ENCODE peak calls at places on chromosomes 1 and 21, in nine cellular contexts. O is CD8-positive, alpha-beta memory T cell; G is heart right ventricle; D is SK-N-SH; M is naive thymus-derived CD4-positive, alpha-beta T cell; J is upper lobe of right lung; A is spleen; Y is tibial artery; I is pancreas. B is an unnamed sample.

GRCh38 chr1:78833491-78833890 is 173.0 kb downstream of the ADGRL4 start:
- DNase-seq in J (no peak), D (no peak), M (no peak), A (no peak), G (no peak), I (no peak), O (no peak), Y (no peak), B (no peak)

GRCh38 chr1:59638172-59638800 is 176.5 kb upstream of the HOOK1 start:
- DNase-seq in Y (no peak), D (peak; percentile 63), M (no peak), I (peak; percentile 24), G (no peak), A (no peak), O (no peak), J (no peak), B (peak; percentile 22)

GRCh38 chr21:43645414-43645891 is 13.8 kb downstream of the HSF2BP start:
- DNase-seq in O (peak; percentile 34), A (no peak), D (no peak), M (no peak), J (no peak), Y (peak; percentile 82), G (no peak), I (peak; percentile 29), B (peak; percentile 46)

GRCh38 chr1:101108123-101108522 is 82.5 kb upstream of the DPH5 start:
- DNase-seq in I (no peak), D (no peak), J (no peak), M (no peak), A (no peak), O (no peak), G (no peak), Y (no peak), B (no peak)

GRCh38 chr1:7012461-7012924 is 227.2 kb downstream of the CAMTA1 start:
- DNase-seq in Y (no peak), M (no peak), A (no peak), G (no peak), I (no peak), J (no peak), D (no peak), O (no peak), B (no peak)

GRCh38 chr1:204073837-204074273 is 940 bp downstream of the SOX13 start:
- DNase-seq in M (no peak), I (no peak), J (no peak), A (no peak), D (no peak), O (no peak), Y (no peak), G (no peak), B (peak; percentile 44)

GRCh38 chr1:45569962-45570581 is 13.8 kb upstream of the NASP start:
- DNase-seq in Y (peak; percentile 84), M (peak; percentile 63), D (peak; percentile 73), A (peak; percentile 82), G (peak; percentile 34), I (peak; percentile 39), O (peak; percentile 64), J (no peak), B (peak; percentile 66)

GRCh38 chr1:238451006-238451405 is 560.3 kb upstream of the ZP4 start:
- DNase-seq in A (no peak), Y (no peak), M (no peak), J (no peak), G (no peak), I (no peak), O (no peak), D (no peak), B (no peak)

GRCh38 chr1:32892368-32893197 is 6.3 kb downstream of the HPCA start:
- DNase-seq in D (peak; percentile 92), M (peak; percentile 64), G (no peak), J (peak; percentile 65), Y (peak; percentile 48), I (no peak), O (peak; percentile 32), A (peak; percentile 77), B (peak; percentile 91)

GRCh38 chr1:109248797-109249629 is at the start of gene CELSR2:
- DNase-seq in J (peak; percentile 85), M (peak; percentile 73), O (peak; percentile 68), I (peak; percentile 58), A (peak; percentile 88), Y (peak; percentile 74), D (peak; percentile 95), G (peak; percentile 68), B (peak; percentile 80)

GRCh38 chr1:221849897-221850296 is 108.0 kb upstream of the DUSP10 start:
- DNase-seq in J (no peak), D (no peak), M (no peak), A (no peak), Y (no peak), G (no peak), I (no peak), O (no peak), B (no peak)

GRCh38 chr21:35566874-35567273 is 493.5 kb downstream of the SETD4 start:
- DNase-seq in J (no peak), G (no peak), M (no peak), Y (no peak), O (no peak), I (no peak), A (no peak), D (no peak), B (no peak)

GRCh38 chr21:35575280-35575915 is 484.9 kb downstream of the SETD4 start:
- DNase-seq in D (no peak), J (no peak), O (no peak), Y (no peak), A (no peak), M (no peak), I (no peak), G (no peak), B (no peak)

GRCh38 chr21:35573472-35574389 is 486.6 kb downstream of the SETD4 start:
- DNase-seq in Y (no peak), D (no peak), A (no peak), J (no peak), M (no peak), I (no peak), O (no peak), G (no peak), B (no peak)

GRCh38 chr21:35571910-35572309 is 488.4 kb downstream of the SETD4 start:
- DNase-seq in I (no peak), D (no peak), O (no peak), A (no peak), J (no peak), Y (no peak), M (no peak), G (no peak), B (no peak)
- H3K4me1 ChIP-seq in I (no peaks in the 10 kb centered on the region), D (no peaks in the 10 kb centered on the region), O (no peaks in the 10 kb centered on the region), A (no peaks in the 10 kb centered on the region), J (no peaks in the 10 kb centered on the region), Y (no peaks in the 10 kb centered on the region), M (no peaks in the 10 kb centered on the region), G (no peaks in the 10 kb centered on the region), B (no peaks in the 10 kb centered on the region)

DNA sequence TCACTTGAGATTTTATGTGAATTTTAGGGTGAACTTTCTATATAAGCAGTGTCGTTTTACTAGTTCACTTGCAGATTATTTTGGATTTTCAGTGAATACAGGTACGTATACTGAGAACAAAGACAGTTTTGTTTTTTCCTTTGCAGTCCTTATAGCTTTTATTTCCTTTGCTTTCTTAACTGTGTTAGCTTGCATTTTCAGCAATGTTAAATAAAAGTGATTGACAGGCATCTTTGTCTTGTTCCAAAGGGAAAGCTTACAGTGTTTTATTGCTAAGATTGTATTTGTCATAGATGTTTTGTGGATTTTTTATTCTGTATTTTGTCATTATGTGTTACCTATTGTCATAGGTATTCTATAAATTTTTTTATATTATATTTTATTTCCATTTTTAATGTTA is 53.3 kb upstream of the FASLG start:
- DNase-seq in O (no peak), Y (no peak), A (no peak), D (no peak), M (no peak), I (no peak), J (no peak), G (no peak), B (peak; percentile 61)
- H3K36me3 ChIP-seq in O (peaks cover 15% of the 10 kb centered on the region), Y (peaks cover 17% of the 10 kb centered on the region), A (peaks cover 90% of the 10 kb centered on the region), D (peaks cover 67% of the 10 kb centered on the region), M (peaks cover 7% of the 10 kb centered on the region), I (no peaks in the 10 kb centered on the region), J (peaks cover 66% of the 10 kb centered on the region), G (peaks cover 65% of the 10 kb centered on the region), B (no peaks in the 10 kb centered on the region)

DNA sequence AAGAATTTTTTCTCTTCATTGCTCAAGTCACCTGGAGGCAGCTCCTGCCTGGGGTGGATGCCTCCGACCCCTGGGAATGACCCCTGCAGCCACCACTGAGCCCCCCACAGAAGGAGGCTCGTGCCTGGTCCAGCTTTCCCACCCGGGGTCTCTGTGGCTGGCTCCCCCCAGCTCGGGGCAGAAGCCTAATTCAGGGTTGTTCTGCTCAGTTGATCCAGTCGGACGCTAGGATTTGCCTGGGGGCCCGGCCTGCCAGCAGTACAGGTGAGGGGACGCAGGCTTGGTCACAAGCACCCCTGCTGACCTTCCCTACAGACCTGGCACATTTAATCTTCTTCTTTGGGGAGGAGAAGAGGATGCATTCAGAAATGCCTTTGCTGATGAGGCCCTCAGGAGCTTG is 53.6 kb upstream of the POFUT2 start:
- DNase-seq in I (no peak), D (no peak), M (no peak), A (no peak), O (no peak), J (no peak), Y (no peak), G (no peak), B (no peak)
- H3K4me1 ChIP-seq in I (peaks cover 4% of the 10 kb centered on the region), D (no peaks in the 10 kb centered on the region), M (no peaks in the 10 kb centered on the region), A (no peaks in the 10 kb centered on the region), O (no peaks in the 10 kb centered on the region), J (peaks cover 4% of the 10 kb centered on the region), Y (no peaks in the 10 kb centered on the region), G (no peaks in the 10 kb centered on the region), B (no peaks in the 10 kb centered on the region)

GRCh38 chr1:35290452-35290851 is 21.9 kb downstream of the ZMYM4 start:
- DNase-seq in A (no peak), D (no peak), J (no peak), O (no peak), M (no peak), Y (no peak), I (no peak), G (no peak), B (no peak)
- H3K36me3 ChIP-seq in A (peaks cover 34% of the 10 kb centered on the region), D (peaks cover 17% of the 10 kb centered on the region), J (peaks cover 4% of the 10 kb centered on the region), O (no peaks in the 10 kb centered on the region), M (no peaks in the 10 kb centered on the region), Y (no peaks in the 10 kb centered on the region), I (no peaks in the 10 kb centered on the region), G (peaks cover 28% of the 10 kb centered on the region), B (peaks cover 11% of the 10 kb centered on the region)

B was measured in HAP-1.